ENCODE peak calls at places on chromosomes 3 and 15, in six cellular contexts. J is B cell, T is upper lobe of right lung, F is left ventricle myocardium inferior, N is progenitor cell of endocrine pancreas, U is IMR-90. I is an unnamed sample.

GRCh38 chr15:91710072-91710471 is 143.4 kb upstream of the SLCO3A1 start:
- DNase-seq in T (no peak), U (no peak), J (no peak), F (no peak), N (no peak), I (no peak)

GRCh38 chr3:13637311-13637891 is 88.5 kb downstream of the FBLN2 start:
- DNase-seq in J (no peak), T (no peak), N (no peak), U (no peak), F (no peak), I (no peak)

GRCh38 chr3:14141144-14141543 is 16.3 kb downstream of the TMEM43 start:
- DNase-seq in F (no peak), T (no peak), J (no peak), N (no peak), U (peak), I (no peak)

GRCh38 chr3:4506559-4507009 is 13.4 kb downstream of the ITPR1 start:
- DNase-seq in U (no peak), J (no peak), N (no peak), F (no peak), T (no peak), I (no peak)

GRCh38 chr3:10344147-10344943 is 23.4 kb upstream of the SEC13 start:
- DNase-seq in T (no peak), N (peak), U (peak), F (no peak), J (peak), I (no peak)

GRCh38 chr15:59339252-59339672 is 33.4 kb downstream of the MYO1E start:
- DNase-seq in T (no peak), F (no peak), U (no peak), J (no peak), N (no peak), I (no peak)

GRCh38 chr3:148924572-148924971 is 59.5 kb downstream of the CPA3 start:
- DNase-seq in J (no peak), N (no peak), F (no peak), T (no peak), U (peak), I (peak)

GRCh38 chr3:61537366-61537765 is 24.0 kb upstream of the PTPRG start:
- DNase-seq in U (no peak), J (no peak), F (no peak), T (no peak), N (no peak), I (no peak)

GRCh38 chr15:77107531-77108355 is 36.8 kb upstream of the TSPAN3 start:
- DNase-seq in T (peak), N (peak), U (peak), F (peak), J (peak), I (peak)

GRCh38 chr3:3087279-3087678 is 22.9 kb downstream of the IL5RA start:
- DNase-seq in U (no peak), J (no peak), F (no peak), N (no peak), T (no peak), I (no peak)

GRCh38 chr3:171251842-171252241 is 208.4 kb downstream of the TNIK start:
- DNase-seq in U (no peak), N (no peak), F (no peak), J (no peak), T (no peak), I (no peak)

GRCh38 chr15:32676095-32676643 is 34.7 kb downstream of the SCG5 start:
- DNase-seq in F (no peak), N (no peak), T (no peak), J (no peak), U (no peak), I (no peak)

GRCh38 chr3:26078539-26078938 is 288.6 kb downstream of the OXSM start:
- DNase-seq in N (no peak), J (no peak), U (no peak), F (no peak), T (no peak), I (no peak)

GRCh38 chr3:60698117-60698516 is 553.1 kb downstream of the FHIT start:
- DNase-seq in F (no peak), J (no peak), T (no peak), N (no peak), U (no peak), I (no peak)

GRCh38 chr3:50203113-50203852 is 1.8 kb upstream of the SLC38A3 start:
- DNase-seq in T (no peak), U (no peak), J (no peak), F (no peak), N (no peak), I (no peak)

GRCh38 chr3:31402118-31402517 is 130.6 kb upstream of the STT3B start:
- DNase-seq in T (no peak), N (no peak), U (no peak), J (no peak), F (no peak), I (no peak)

GRCh38 chr3:61559108-61559731 is 2.2 kb upstream of the PTPRG start:
- DNase-seq in N (no peak), U (no peak), T (no peak), J (no peak), F (no peak), I (no peak)

GRCh38 chr3:12833226-12834161 is 7.9 kb downstream of the RPL32 start:
- DNase-seq in T (no peak), U (no peak), J (no peak), N (no peak), F (no peak), I (no peak)

GRCh38 chr3:194472290-194472920 is 14.4 kb downstream of the ATP13A3 start:
- DNase-seq in T (no peak), J (peak), F (no peak), U (peak), N (no peak), I (no peak)

GRCh38 chr3:59425942-59426341 is 376.1 kb upstream of the CFAP20DC start:
- DNase-seq in U (no peak), T (no peak), F (no peak), J (peak), N (no peak), I (no peak)

GRCh38 chr3:39273119-39273518 is 6.7 kb downstream of the CX3CR1 start:
- DNase-seq in F (no peak), T (no peak), N (no peak), J (no peak), U (no peak), I (no peak)
- TF ChIP-seq CTCF in F (no peak), T (no peak), N (peak), J (no peak), U (no peak), I (peak)

GRCh38 chr3:153970735-153971347 is 150.3 kb upstream of the ARHGEF26 start:
- DNase-seq in F (no peak), U (peak), T (no peak), N (no peak), J (no peak), I (no peak)
- TF ChIP-seq CTCF in F (peak), U (peak), T (peak), N (peak), J (no peak), I (peak)

GRCh38 chr3:159763466-159764210 is 225.0 kb upstream of the IL12A start:
- DNase-seq in T (peak), U (peak), F (peak), N (peak), J (peak), I (peak)
- TF ChIP-seq CTCF in T (peak), U (no peak), F (peak), N (peak), J (no peak), I (no peak)

GRCh38 chr15:101017041-101017754 is 98.0 kb downstream of the LRRK1 start:
- DNase-seq in F (no peak), T (no peak), N (no peak), U (peak), J (no peak), I (no peak)
- TF ChIP-seq CTCF in F (no peak), T (no peak), N (peak), U (peak), J (no peak), I (peak)

GRCh38 chr3:1272541-1273265 is 179.9 kb downstream of the CNTN6 start:
- DNase-seq in U (no peak), T (no peak), J (no peak), F (no peak), N (no peak), I (no peak)

GRCh38 chr3:1269808-1270207 is 177.0 kb downstream of the CNTN6 start:
- DNase-seq in N (no peak), U (no peak), F (no peak), J (no peak), T (no peak), I (no peak)

DNA sequence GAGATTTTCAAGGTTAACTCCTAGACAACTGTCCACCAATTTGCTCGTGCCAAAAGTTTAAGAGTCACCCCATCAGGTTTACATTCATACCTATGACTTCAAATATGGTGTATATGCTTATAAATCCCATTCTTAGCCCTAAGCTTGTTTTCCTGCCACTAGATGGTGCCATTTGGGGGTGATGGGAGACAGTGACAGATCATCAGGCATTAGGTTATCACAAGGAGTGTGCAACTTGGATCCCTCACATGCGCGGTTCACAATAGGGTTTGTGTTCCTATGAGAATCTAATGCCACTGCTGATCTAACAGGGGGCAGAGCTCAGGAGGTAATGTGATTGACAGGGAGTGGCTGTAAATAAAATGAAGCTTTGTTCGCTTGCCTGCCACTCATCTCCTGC is 182.7 kb downstream of the CNTN6 start:
- DNase-seq in F (no peak), N (no peak), T (no peak), J (peak), U (no peak), I (no peak)
- TF ChIP-seq CTCF in F (no peak), N (peak), T (peak), J (peak), U (no peak), I (no peak)